ENCODE peak calls at places on chromosomes 6 and 20, in four cellular contexts. M, J, L and D are unnamed samples.
A peak's percentile ranks its signal among the peaks of the same experiment; 100 is the strongest.

GRCh38 chr6:56683882-56684281 is 41.2 kb upstream of the DST start:
- DNase-seq in J (peak; percentile 80), M (no peak), L (peak; percentile 83), D (no peak)

GRCh38 chr20:40689943-40690835 is 1.2 kb upstream of the MAFB start:
- DNase-seq in M (peak; percentile 92), L (peak; percentile 91), J (peak; percentile 94), D (peak; percentile 95)

GRCh38 chr6:38131527-38131965 is 312.0 kb downstream of the ZFAND3 start:
- DNase-seq in M (no peak), L (peak; percentile 94), J (peak; percentile 93), D (no peak)

GRCh38 chr20:1900321-1900791 is 5.1 kb downstream of the SIRPA start:
- DNase-seq in M (peak; percentile 23), J (peak; percentile 84), L (peak; percentile 80), D (no peak)

GRCh38 chr20:50957276-50957675 is 1.1 kb downstream of the DPM1 start:
- DNase-seq in L (peak; percentile 38), J (peak; percentile 49), M (no peak), D (no peak)

GRCh38 chr6:165988757-165989456 is 178.7 kb downstream of the TBXT start:
- DNase-seq in J (no peak), M (peak; percentile 37), L (peak; percentile 39), D (no peak)

GRCh38 chr6:138500867-138501446 is 1.7 kb upstream of the NHSL1 start:
- DNase-seq in M (no peak), J (no peak), L (no peak), D (no peak)

GRCh38 chr6:81696505-81696904 is 56.0 kb downstream of the TENT5A start:
- DNase-seq in J (no peak), M (no peak), L (no peak), D (no peak)

GRCh38 chr20:36461600-36462439 is 79.5 kb upstream of the MYL9 start:
- DNase-seq in L (peak; percentile 48), J (peak; percentile 71), M (peak; percentile 74), D (peak; percentile 76)

GRCh38 chr6:9116026-9116425 is 680.7 kb upstream of the SLC35B3 start:
- DNase-seq in L (peak; percentile 21), M (no peak), J (no peak), D (no peak)

GRCh38 chr6:139940741-139941712 is 566.6 kb upstream of the CITED2 start:
- DNase-seq in L (peak; percentile 81), M (no peak), J (peak; percentile 75), D (no peak)

GRCh38 chr6:124487778-124488431 is 474.3 kb upstream of the RNF217 start:
- DNase-seq in L (peak; percentile 18), M (no peak), J (no peak), D (no peak)

GRCh38 chr20:57576942-57577550 is 16.1 kb downstream of the PCK1 start:
- DNase-seq in M (no peak), L (no peak), J (no peak), D (no peak)

GRCh38 chr6:151679941-151680340 is 127.5 kb upstream of the ESR1 start:
- DNase-seq in M (no peak), J (no peak), L (no peak), D (no peak)

GRCh38 chr6:32825966-32826365 is 9.2 kb upstream of the HLA-DOB start:
- DNase-seq in L (peak; percentile 86), M (no peak), J (peak; percentile 80), D (no peak)

GRCh38 chr6:170291271-170292110 is 613 bp upstream of the DLL1 start:
- DNase-seq in J (peak; percentile 38), M (peak; percentile 82), L (no peak), D (peak; percentile 71)

GRCh38 chr20:1654994-1655393 is 2.6 kb downstream of the SIRPG start:
- DNase-seq in L (no peak), J (no peak), M (no peak), D (no peak)

GRCh38 chr20:51514836-51515235 is 27.7 kb downstream of the NFATC2 start:
- DNase-seq in M (no peak), L (no peak), J (no peak), D (no peak)

GRCh38 chr20:13207016-13207415 is 14.1 kb upstream of the ISM1 start:
- DNase-seq in M (no peak), L (no peak), J (no peak), D (no peak)

GRCh38 chr20:31606678-31606927 is 1.5 kb downstream of the ID1 start:
- DNase-seq in J (no peak), M (no peak), L (no peak), D (no peak)
- H3K4me3 ChIP-seq in J (peak overlapping the region; percentile 91), M (peak overlapping the region; percentile 76), L (peak overlapping the region; percentile 97), D (peak overlapping the region; percentile 82)

GRCh38 chr6:15440040-15440439 is 194.2 kb downstream of the JARID2 start:
- DNase-seq in J (no peak), M (no peak), L (no peak), D (no peak)
- H3K4me3 ChIP-seq in J (no peak overlapping the region), M (no peak overlapping the region), L (no peak overlapping the region), D (no peak overlapping the region)

DNA sequence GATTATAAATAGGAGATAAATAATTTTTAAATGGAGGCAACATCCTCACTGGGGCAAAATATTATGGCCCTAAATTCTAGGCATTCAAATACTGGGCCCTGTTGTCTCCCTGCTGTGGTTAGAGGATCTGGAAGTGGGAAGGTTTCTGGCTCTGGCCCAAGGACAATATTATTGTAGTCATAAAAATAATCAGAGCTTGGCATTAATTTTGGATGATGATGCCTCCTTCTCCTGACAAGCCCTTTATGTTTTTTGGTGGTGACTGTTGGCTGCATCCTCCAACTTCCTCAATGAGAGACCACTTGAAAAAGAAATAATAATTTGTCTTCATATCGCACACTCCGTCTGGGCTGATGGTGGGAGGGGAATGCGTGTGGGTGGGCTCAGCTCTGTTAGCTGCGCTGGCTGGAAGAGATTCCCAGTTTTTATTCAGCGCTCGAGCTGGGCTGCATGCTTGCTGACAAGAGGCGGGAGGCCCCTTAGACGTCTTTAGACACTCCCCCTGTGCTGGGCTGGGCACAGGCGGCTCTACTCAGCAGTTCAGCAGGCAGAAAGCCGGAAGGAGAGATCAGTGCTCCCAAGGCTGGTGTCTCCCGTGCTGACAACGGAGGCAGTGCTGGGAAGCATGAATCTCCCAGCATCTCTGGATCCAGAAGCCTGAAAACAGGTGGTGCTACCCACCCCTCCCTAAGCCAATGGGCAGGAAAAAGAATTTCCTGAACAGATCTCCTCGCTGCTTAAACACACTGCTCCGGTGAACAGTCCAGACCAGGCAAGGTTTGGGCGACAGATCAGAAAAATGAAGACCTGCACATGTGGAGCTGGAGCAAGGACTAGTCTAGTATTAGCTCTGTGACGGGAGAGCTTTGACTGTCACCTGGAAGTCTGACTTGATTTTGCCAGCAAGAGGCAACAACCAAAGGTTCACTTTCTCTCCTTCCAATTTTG is 97.7 kb downstream of the SYCP2 start:
- DNase-seq in L (peak; percentile 14), J (peak; percentile 50), M (peak; percentile 40), D (no peak)
- H3K4me3 ChIP-seq in L (no peak overlapping the region), J (no peak overlapping the region), M (no peak overlapping the region), D (no peak overlapping the region)

GRCh38 chr6:15658345-15658744 is 4.5 kb downstream of the DTNBP1 start:
- DNase-seq in M (no peak), L (no peak), J (no peak), D (no peak)
- H3K4me3 ChIP-seq in M (no peak overlapping the region), L (no peak overlapping the region), J (no peak overlapping the region), D (no peak overlapping the region)